ENCODE peak calls at places on chromosomes 1 and 21, in five cellular contexts. Y, K, O, L and A are unnamed samples.

GRCh38 chr1:168430348-168430747 is 113.4 kb downstream of the XCL2 start:
- ATAC-seq in O (no peak), Y (peak), K (peak), L (no peak), A (no peak)

GRCh38 chr1:31954607-31955283 is 16.6 kb upstream of the PTP4A2 start:
- ATAC-seq in Y (peak), O (peak), K (peak), L (no peak), A (peak)

GRCh38 chr1:53590581-53591515 is 131.6 kb downstream of the DMRTB1 start:
- ATAC-seq in L (no peak), O (no peak), Y (no peak), K (no peak), A (no peak)

GRCh38 chr1:20496241-20496661 is 10.2 kb upstream of the CAMK2N1 start:
- ATAC-seq in L (no peak), K (no peak), Y (no peak), O (no peak), A (no peak)

GRCh38 chr1:206464456-206464964 is 5.8 kb upstream of the IKBKE start:
- ATAC-seq in K (no peak), Y (peak), O (no peak), L (no peak), A (no peak)

GRCh38 chr1:38488162-38488898 is 371.2 kb downstream of the RRAGC start:
- ATAC-seq in O (no peak), K (no peak), Y (no peak), L (no peak), A (no peak)

GRCh38 chr1:210558302-210558701 is 229.6 kb downstream of the HHAT start:
- ATAC-seq in L (no peak), K (no peak), Y (peak), O (peak), A (no peak)

GRCh38 chr21:37219766-37220432 is 47.2 kb downstream of the VPS26C start:
- ATAC-seq in L (peak), O (no peak), Y (no peak), K (no peak), A (no peak)

GRCh38 chr1:177145102-177145779 is 19.3 kb downstream of the ASTN1 start:
- ATAC-seq in Y (no peak), L (no peak), O (no peak), K (no peak), A (no peak)

GRCh38 chr1:226001852-226002666 is 2.9 kb upstream of the SDE2 start:
- ATAC-seq in L (peak), O (peak), Y (peak), K (peak), A (peak)